ENCODE peak calls at places on chromosomes 3 and 15, in seven cellular contexts. L is fibroblast of villous mesenchyme, U is fibroblast of the aortic adventitia, X is cardiac fibroblast, T is AG04450, F is upper lobe of right lung, C is GM12865. Z is an unnamed sample.

GRCh38 chr3:185656321-185656840 is 70.3 kb downstream of the SENP2 start:
- DNase-seq in U (peak), C (no peak), T (peak), X (peak), L (peak), F (no peak), Z (peak)

GRCh38 chr3:78112266-78112665 is 1072.4 kb downstream of the ROBO2 start:
- DNase-seq in X (peak), U (no peak), F (no peak), C (no peak), T (no peak), L (peak), Z (no peak)

GRCh38 chr15:65916041-65916663 is 46.9 kb downstream of the RAB11A start:
- DNase-seq in L (no peak), T (no peak), C (no peak), U (no peak), X (no peak), F (no peak), Z (peak)

GRCh38 chr15:42511010-42511396 is 15.6 kb downstream of the SNAP23 start:
- DNase-seq in C (no peak), F (no peak), T (no peak), U (peak), L (peak), X (peak), Z (no peak)

GRCh38 chr3:48750906-48751305 is 33.9 kb upstream of the IP6K2 start:
- DNase-seq in T (no peak), C (no peak), F (no peak), L (no peak), X (no peak), U (no peak), Z (no peak)

GRCh38 chr15:46277994-46278885 is 643.4 kb downstream of the SQOR start:
- DNase-seq in T (no peak), C (no peak), L (no peak), F (no peak), U (no peak), X (no peak), Z (no peak)

GRCh38 chr15:67140078-67140833 is 74.9 kb downstream of the SMAD3 start:
- DNase-seq in X (no peak), U (no peak), F (no peak), T (no peak), C (peak), L (no peak), Z (no peak)

GRCh38 chr3:188663839-188664238 is 507.9 kb upstream of the TPRG1 start:
- DNase-seq in U (no peak), T (no peak), F (no peak), X (no peak), L (no peak), C (no peak), Z (no peak)

GRCh38 chr3:118782755-118783202 is 251.9 kb downstream of the IGSF11 start:
- DNase-seq in U (no peak), F (no peak), L (no peak), C (peak), X (no peak), T (no peak), Z (no peak)

GRCh38 chr3:196440041-196440537 is 7.9 kb upstream of the UBXN7 start:
- DNase-seq in X (peak), L (peak), T (peak), C (peak), U (peak), F (no peak), Z (no peak)

GRCh38 chr3:101611023-101611422 is 37.0 kb downstream of the PCNP start:
- DNase-seq in L (no peak), U (no peak), F (no peak), T (no peak), X (no peak), C (peak), Z (no peak)

GRCh38 chr3:8962226-8962861 is 928 bp downstream of the RAD18 start:
- DNase-seq in F (no peak), U (no peak), T (no peak), C (no peak), L (no peak), X (peak), Z (no peak)

GRCh38 chr3:155737844-155738460 is 6.9 kb downstream of the PLCH1 start:
- DNase-seq in L (no peak), U (no peak), C (peak), T (no peak), X (no peak), F (no peak), Z (no peak)

GRCh38 chr3:160193644-160194192 is 31.5 kb upstream of the C3orf80 start:
- DNase-seq in F (no peak), X (no peak), L (no peak), C (no peak), T (no peak), U (no peak), Z (no peak)

GRCh38 chr3:24945575-24945974 is 450.9 kb upstream of the THRB start:
- DNase-seq in X (no peak), L (no peak), U (no peak), C (no peak), T (no peak), F (no peak), Z (no peak)

GRCh38 chr3:177703788-177704187 is 506.5 kb upstream of the TBL1XR1 start:
- DNase-seq in F (no peak), U (no peak), X (no peak), C (no peak), T (no peak), L (no peak), Z (no peak)

GRCh38 chr3:124256599-124256998 is 264.7 kb upstream of the ROPN1 start:
- DNase-seq in F (no peak), L (no peak), C (no peak), X (no peak), U (no peak), T (no peak), Z (no peak)

GRCh38 chr3:18444597-18445420 is 19.7 kb upstream of the SATB1 start:
- DNase-seq in L (peak), T (no peak), F (peak), X (peak), U (peak), C (peak), Z (no peak)

GRCh38 chr3:31541102-31541501 is 8.4 kb downstream of the STT3B start:
- DNase-seq in F (no peak), L (peak), T (no peak), U (no peak), C (no peak), X (no peak), Z (no peak)

GRCh38 chr3:152258448-152259302 is 10.1 kb upstream of the MBNL1 start:
- DNase-seq in C (peak), U (peak), L (peak), F (peak), T (peak), X (peak), Z (peak)

GRCh38 chr15:55630921-55631320 is 42.8 kb upstream of the PYGO1 start:
- DNase-seq in L (peak), F (no peak), U (no peak), T (no peak), X (no peak), C (no peak), Z (no peak)

GRCh38 chr3:94968519-94968918 is 905.7 kb downstream of the NSUN3 start:
- DNase-seq in L (no peak), C (no peak), U (no peak), F (no peak), T (no peak), X (no peak), Z (no peak)

GRCh38 chr3:58568572-58569286 is 8.5 kb downstream of the FAM107A start:
- DNase-seq in C (peak), L (peak), T (peak), X (peak), F (peak), U (peak), Z (no peak)
- H3K4me3 ChIP-seq in C (no peak), L (no peak), T (no peak), X (no peak), F (no peak), U (no peak), Z (no peak)

GRCh38 chr15:77630956-77631789 is 1.5 kb downstream of the LINGO1 start:
- DNase-seq in T (no peak), C (no peak), F (no peak), U (no peak), X (no peak), L (no peak), Z (no peak)
- TF ChIP-seq CTCF in T (no peak), C (no peak), F (peak), U (no peak), X (peak), L (no peak), Z (no peak)

DNA sequence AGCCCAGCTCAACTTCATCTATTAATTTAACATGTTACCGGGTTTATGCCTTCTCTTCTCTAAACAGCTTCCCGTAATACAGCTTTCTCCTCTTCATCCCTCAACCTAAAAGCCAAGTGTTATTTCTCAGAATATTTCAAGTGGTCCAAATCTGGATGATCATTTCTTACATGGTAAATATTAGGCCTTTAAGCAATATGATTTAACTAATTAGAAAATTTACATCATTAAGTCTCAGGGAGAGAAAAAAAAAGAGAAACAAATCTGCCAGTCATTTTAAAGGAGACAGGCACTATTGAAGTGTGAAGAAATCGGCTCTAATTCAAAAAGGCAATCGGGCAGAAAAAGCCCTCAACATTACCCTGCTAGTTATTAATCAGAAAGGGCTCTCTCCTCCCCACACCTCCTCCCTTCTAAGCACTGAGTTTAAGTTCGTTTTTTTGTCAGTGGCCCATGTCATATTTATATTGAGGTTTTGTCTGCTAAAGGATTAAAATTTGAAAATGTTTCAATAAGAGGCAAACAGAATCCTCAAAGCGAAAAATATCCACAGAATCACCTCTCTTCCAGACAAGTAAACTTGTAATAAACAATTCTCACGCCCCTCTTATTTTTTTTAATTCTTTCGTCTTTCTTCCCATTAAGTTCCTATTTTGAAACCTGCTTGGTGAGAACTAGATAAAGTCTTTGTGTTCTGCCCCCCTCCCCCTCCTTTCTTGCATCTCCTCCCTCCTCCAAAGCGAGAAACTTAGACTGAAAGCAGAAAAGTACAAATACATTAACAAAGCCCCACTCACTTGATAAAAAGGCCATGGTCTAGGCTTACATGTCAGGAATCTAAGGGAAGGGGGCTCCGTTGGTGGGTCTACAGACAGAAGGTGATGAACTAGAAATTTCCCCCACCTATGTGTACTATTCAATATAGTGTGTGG is 215.7 kb downstream of the MEIS2 start:
- DNase-seq in T (no peak), C (no peak), X (no peak), L (no peak), U (no peak), F (no peak), Z (no peak)
- H3K4me3 ChIP-seq in T (no peak), C (no peak), X (no peak), L (no peak), U (no peak), F (no peak), Z (no peak)

DNA sequence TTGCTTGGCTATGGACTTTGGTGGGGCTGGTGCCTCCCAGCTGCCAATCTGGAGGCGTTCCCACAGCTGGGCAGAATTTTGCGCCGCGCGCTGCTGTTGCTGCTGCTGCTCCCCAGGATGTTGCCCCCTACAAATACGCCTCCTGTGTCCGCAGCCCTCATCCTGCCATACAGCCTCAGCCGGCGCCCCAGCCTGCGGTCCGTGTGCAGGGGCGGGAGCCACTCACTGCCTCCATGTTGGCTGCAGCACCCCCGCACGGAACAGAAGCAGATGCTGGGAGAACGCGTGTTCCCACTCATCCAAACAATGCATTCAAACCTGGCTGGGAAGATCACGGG is 197.7 kb upstream of the MCTP2 start:
- DNase-seq in L (no peak), T (no peak), U (no peak), F (no peak), X (no peak), C (no peak), Z (no peak)
- TF ChIP-seq CTCF in L (no peak), T (no peak), U (no peak), F (no peak), X (no peak), C (no peak), Z (no peak)

GRCh38 chr3:141070727-141071357 is 19.7 kb downstream of the SPSB4 start:
- DNase-seq in C (no peak), U (no peak), F (peak), T (no peak), X (no peak), L (no peak), Z (no peak)
- H3K4me3 ChIP-seq in C (no peak), U (no peak), F (no peak), T (no peak), X (no peak), L (no peak), Z (no peak)

GRCh38 chr15:28017423-28017924 is 81.6 kb downstream of the OCA2 start:
- DNase-seq in U (no peak), L (no peak), C (peak), T (no peak), X (no peak), F (no peak), Z (peak)
- TF ChIP-seq CTCF in U (no peak), L (no peak), C (no peak), T (no peak), X (no peak), F (no peak), Z (peak)

DNA sequence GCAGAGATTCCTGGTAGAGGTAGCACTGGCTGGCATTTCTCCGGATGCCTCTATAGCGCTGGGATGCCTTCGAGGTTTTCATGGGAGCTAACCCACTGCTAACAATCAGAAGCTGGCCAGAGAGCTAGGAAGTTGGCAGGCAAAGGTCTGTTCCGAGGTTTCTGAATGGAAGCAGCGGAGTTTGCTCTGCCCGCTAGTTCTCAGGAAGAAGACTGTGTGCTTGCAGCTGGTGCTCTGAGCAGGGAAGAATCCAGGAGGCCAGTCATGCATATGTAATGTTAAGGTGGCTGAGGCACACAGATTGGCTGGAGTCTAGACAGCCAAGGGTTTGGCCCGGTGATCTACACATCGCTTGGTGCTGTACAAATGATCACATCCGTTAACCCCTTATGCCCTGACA is at the start of gene TMC3:
- DNase-seq in U (peak), X (no peak), L (no peak), C (no peak), T (no peak), F (no peak), Z (no peak)
- H3K4me3 ChIP-seq in U (no peak), X (no peak), L (no peak), C (no peak), T (no peak), F (no peak), Z (no peak)

DNA sequence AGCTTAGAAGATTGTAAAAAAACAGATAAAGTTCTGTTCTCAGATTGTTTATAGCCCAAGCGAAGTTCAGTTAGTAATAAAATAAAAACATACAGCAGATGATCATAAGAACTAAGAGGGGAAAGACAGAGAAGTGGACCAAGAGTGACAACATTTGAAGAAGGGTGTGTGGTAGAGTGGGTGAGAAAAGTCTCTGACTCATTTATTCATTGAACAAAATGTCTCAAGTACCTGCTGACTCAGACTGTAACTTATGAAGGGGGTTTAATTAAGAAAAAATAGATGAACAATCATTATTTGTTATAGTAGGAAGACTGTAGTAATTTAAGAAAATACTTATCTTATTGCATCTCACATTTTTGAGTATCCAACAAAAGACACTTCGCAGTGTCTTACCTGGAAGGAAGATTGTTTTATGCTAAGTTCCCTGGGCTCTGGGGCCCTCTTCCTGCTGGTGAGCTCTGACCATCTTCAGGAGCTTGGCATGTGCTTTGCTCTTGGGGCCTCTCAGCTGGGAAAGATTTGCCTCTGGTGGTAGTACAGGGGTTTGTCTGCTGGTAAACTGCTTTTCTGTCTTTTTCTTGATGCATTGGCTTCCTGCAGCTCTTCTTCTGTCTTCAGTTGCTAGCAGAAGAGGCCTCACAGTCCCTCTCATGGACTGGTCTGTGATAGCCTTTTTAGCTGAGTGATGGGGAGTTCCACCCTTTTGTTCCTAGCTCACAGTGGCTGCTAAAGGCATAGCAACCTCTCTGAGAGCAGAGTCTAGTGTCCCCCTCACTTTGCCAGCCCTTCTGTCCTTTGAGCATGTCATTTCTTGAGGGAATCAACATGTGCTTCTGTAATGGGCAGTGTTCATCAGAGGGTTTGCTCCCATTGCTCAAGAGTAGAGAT is 44.1 kb downstream of the GAP43 start:
- DNase-seq in F (no peak), T (no peak), C (no peak), L (no peak), U (no peak), X (no peak), Z (no peak)
- TF ChIP-seq CTCF in F (no peak), T (no peak), C (no peak), L (no peak), U (peak), X (no peak), Z (no peak)

GRCh38 chr3:3013299-3013698 is 96.9 kb downstream of the IL5RA start:
- DNase-seq in L (no peak), F (no peak), X (no peak), T (no peak), U (no peak), C (no peak), Z (no peak)
- H3K4me3 ChIP-seq in L (no peak), F (no peak), X (no peak), T (no peak), U (no peak), C (no peak), Z (no peak)

GRCh38 chr3:45067486-45067885 is 41.4 kb downstream of the CLEC3B start:
- DNase-seq in L (no peak), X (no peak), C (no peak), U (no peak), F (no peak), T (no peak), Z (no peak)

GRCh38 chr3:45066109-45066801 is 40.2 kb downstream of the CLEC3B start:
- DNase-seq in X (no peak), F (no peak), C (no peak), L (no peak), U (no peak), T (no peak), Z (no peak)

GRCh38 chr3:45065373-45065720 is 39.2 kb downstream of the CLEC3B start:
- DNase-seq in U (no peak), T (no peak), X (no peak), C (no peak), L (no peak), F (no peak), Z (no peak)

GRCh38 chr3:45062697-45063070 is 36.6 kb downstream of the CLEC3B start:
- DNase-seq in C (no peak), T (no peak), X (no peak), F (no peak), L (no peak), U (no peak), Z (no peak)

GRCh38 chr3:45064512-45065372 is 38.6 kb downstream of the CLEC3B start:
- DNase-seq in L (peak), U (peak), X (peak), C (no peak), F (no peak), T (peak), Z (no peak)
- TF ChIP-seq CTCF in L (no peak), U (no peak), X (no peak), C (no peak), F (no peak), T (no peak), Z (no peak)